ENCODE peak calls at places on chromosome 20, in nine cellular contexts. J is body of pancreas; S is naive thymus-derived CD4-positive, alpha-beta T cell; O is endodermal cell; R is CD8-positive, alpha-beta memory T cell; W is right lobe of liver; Q is testis; L is sigmoid colon; N is mammary epithelial cell. P is an unnamed sample. For H3K4me1, the result is how much of the 10 kb centered on the place peaks cover.

GRCh38 chr20:58003525-58003924 is 224.9 kb downstream of the ANKRD60 start:
- DNase-seq in R (no peak), S (no peak), L (no peak), O (no peak), J (no peak), Q (peak), N (no peak), W (no peak), P (no peak)

GRCh38 chr20:41027872-41028358 is 707 bp upstream of the TOP1 start:
- DNase-seq in N (no peak), L (no peak), J (no peak), O (no peak), R (no peak), W (no peak), S (no peak), Q (no peak), P (no peak)

GRCh38 chr20:15045246-15045645 is 707.8 kb upstream of the FLRT3 start:
- DNase-seq in J (no peak), O (no peak), N (peak), Q (peak), R (no peak), L (peak), W (no peak), S (no peak), P (no peak)

GRCh38 chr20:9202440-9203080 is 133.7 kb downstream of the PLCB4 start:
- DNase-seq in O (no peak), J (no peak), W (no peak), L (no peak), S (no peak), R (no peak), N (no peak), Q (no peak), P (no peak)

GRCh38 chr20:47464380-47465101 is 37.1 kb upstream of the NCOA3 start:
- DNase-seq in J (peak), L (peak), N (peak), W (peak), O (no peak), Q (peak), R (no peak), S (no peak), P (no peak)

GRCh38 chr20:6654490-6655247 is 112.8 kb upstream of the BMP2 start:
- DNase-seq in R (no peak), W (no peak), N (peak), L (no peak), Q (no peak), S (no peak), O (no peak), J (no peak), P (no peak)

GRCh38 chr20:19991826-19992225 is 25.3 kb upstream of the NAA20 start:
- DNase-seq in R (no peak), L (no peak), S (no peak), Q (no peak), J (no peak), N (no peak), O (no peak), W (no peak), P (no peak)

GRCh38 chr20:38760978-38761377 is 12.7 kb downstream of the ACTR5 start:
- DNase-seq in O (no peak), N (no peak), W (no peak), S (no peak), J (no peak), R (no peak), L (no peak), Q (no peak), P (no peak)

GRCh38 chr20:16692442-16692841 is 37.4 kb upstream of the SNRPB2 start:
- DNase-seq in L (no peak), O (no peak), Q (no peak), R (no peak), S (no peak), W (no peak), N (peak), J (no peak), P (no peak)

GRCh38 chr20:50343125-50343489 is 152.5 kb downstream of the CEBPB start:
- DNase-seq in O (no peak), J (no peak), W (peak), Q (no peak), R (no peak), N (no peak), S (no peak), L (peak), P (no peak)

GRCh38 chr20:25090492-25091429 is 8.8 kb upstream of the VSX1 start:
- DNase-seq in R (peak), L (no peak), N (no peak), S (peak), Q (no peak), O (no peak), J (no peak), W (no peak), P (no peak)

GRCh38 chr20:50343490-50344179 is 153.0 kb downstream of the CEBPB start:
- DNase-seq in Q (peak), L (peak), O (no peak), N (no peak), R (no peak), S (no peak), W (no peak), J (no peak), P (no peak)

GRCh38 chr20:59253325-59253724 is 47.1 kb upstream of the EDN3 start:
- DNase-seq in L (no peak), W (no peak), Q (no peak), R (peak), O (no peak), S (peak), N (no peak), J (no peak), P (no peak)

DNA sequence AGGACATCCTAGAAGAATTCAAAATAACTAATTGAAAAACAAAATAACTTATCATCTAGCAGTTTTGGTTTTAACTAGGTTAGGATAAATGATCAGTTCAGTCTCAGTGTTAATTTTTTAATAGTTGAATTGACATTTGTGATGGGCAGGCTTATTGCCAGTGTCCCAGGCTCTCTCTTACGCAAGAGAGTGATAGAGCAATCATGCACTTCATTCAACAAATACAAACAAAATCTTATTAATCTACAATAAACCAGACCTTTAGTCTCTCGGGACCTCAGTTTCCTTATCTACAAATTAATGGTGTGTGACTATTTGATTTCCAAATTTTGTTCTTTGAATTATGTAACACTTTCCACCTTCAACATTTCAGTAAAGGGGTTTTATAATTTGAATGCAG is 385.9 kb upstream of the JAG1 start:
- DNase-seq in W (no peak), S (no peak), J (no peak), O (no peak), Q (no peak), L (no peak), N (no peak), R (no peak), P (no peak)
- H3K4me1 ChIP-seq in W (under half), S (under half), J (under half), O (under half), Q (under half), L (under half), N (under half), R (under half), P (under half)

DNA sequence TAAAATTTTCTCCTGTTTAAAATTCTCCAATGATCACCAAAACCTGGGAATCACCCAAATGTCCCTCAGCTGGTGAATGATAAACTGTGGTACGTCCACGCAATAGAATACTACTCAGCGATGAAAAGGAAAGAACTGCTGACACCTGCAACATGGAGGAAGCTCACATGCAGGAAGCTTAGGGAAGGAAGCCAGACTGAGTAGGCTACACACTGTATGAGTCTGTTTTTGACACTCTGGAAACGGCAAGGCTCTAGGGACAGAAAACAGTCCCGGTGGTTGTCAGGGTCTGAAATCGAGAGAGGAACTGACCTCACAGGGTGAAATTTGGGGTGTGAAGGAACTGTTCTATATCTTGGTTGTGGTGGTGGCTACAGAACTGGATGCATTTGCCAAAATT is 25.2 kb upstream of the TLDC2 start:
- DNase-seq in W (no peak), R (no peak), N (no peak), Q (no peak), O (no peak), J (no peak), S (no peak), L (no peak), P (no peak)
- H3K4me1 ChIP-seq in W (under half), R (under half), N (under half), Q (half or more), O (under half), J (under half), S (under half), L (half or more), P (half or more)

GRCh38 chr20:61722146-61722678 is 343.5 kb downstream of the TAF4 start:
- DNase-seq in L (no peak), W (no peak), Q (no peak), N (no peak), O (no peak), J (no peak), R (no peak), S (no peak), P (no peak)

GRCh38 chr20:61724376-61724775 is 341.3 kb downstream of the TAF4 start:
- DNase-seq in O (peak), J (no peak), N (no peak), S (no peak), Q (no peak), W (no peak), R (no peak), L (no peak), P (no peak)

GRCh38 chr20:61725966-61726365 is 339.7 kb downstream of the TAF4 start:
- DNase-seq in N (no peak), S (no peak), O (no peak), L (no peak), Q (no peak), W (no peak), J (no peak), R (no peak), P (no peak)

GRCh38 chr20:61725145-61725544 is 340.5 kb downstream of the TAF4 start:
- DNase-seq in L (no peak), Q (no peak), N (no peak), R (no peak), W (no peak), J (no peak), O (no peak), S (no peak), P (no peak)

GRCh38 chr20:61723538-61724257 is 342.0 kb downstream of the TAF4 start:
- DNase-seq in L (no peak), J (no peak), W (no peak), S (no peak), N (no peak), R (no peak), O (no peak), Q (no peak), P (no peak)
- H3K4me1 ChIP-seq in L (under half), J (under half), W (under half), S (under half), N (under half), R (under half), O (under half), Q (under half), P (under half)

GRCh38 chr20:51533291-51534172 is 9.0 kb downstream of the NFATC2 start:
- DNase-seq in Q (no peak), S (no peak), L (no peak), N (peak), W (no peak), O (no peak), R (no peak), J (no peak), P (no peak)

GRCh38 chr20:51534764-51535386 is 7.6 kb downstream of the NFATC2 start:
- DNase-seq in N (no peak), W (no peak), Q (no peak), L (no peak), R (no peak), J (no peak), S (no peak), O (no peak), P (no peak)

GRCh38 chr20:51531712-51532456 is 10.6 kb downstream of the NFATC2 start:
- DNase-seq in W (no peak), L (no peak), J (no peak), Q (no peak), N (no peak), O (no peak), S (no peak), R (no peak), P (no peak)

GRCh38 chr20:51531141-51531710 is 11.3 kb downstream of the NFATC2 start:
- DNase-seq in N (peak), R (no peak), O (no peak), W (no peak), S (no peak), J (no peak), L (no peak), Q (no peak), P (no peak)

DNA sequence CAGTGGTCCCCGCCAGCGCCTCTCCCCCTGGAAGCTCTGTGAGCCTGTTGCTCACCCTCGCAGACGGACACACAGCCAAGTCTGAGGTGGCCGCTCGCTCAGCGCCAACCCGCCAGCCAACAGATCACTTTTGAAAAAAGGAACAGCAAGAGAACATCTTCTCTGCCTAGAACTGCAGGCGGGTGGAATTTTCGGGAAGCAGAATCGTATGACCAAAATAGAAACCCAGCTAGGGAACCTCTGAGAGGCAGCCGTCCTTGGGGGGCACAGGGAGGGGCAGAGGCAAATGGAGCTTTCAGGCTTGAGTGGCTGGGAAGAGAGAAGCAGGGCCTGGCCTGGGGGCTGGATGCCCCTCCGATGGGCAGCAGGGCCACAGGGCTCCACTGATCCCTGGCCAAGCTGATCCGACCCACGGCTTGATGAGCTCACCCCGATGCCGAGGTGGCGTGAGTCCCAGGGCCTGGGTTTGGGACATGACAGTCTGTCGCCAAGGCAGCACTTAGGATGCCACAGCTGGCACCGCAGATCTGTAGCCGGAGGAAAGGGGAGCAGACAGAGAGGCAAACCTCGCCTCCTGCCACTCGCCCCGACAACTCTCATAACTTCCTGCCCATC is 9.8 kb downstream of the NFATC2 start:
- DNase-seq in L (peak), R (no peak), S (no peak), Q (peak), N (no peak), W (no peak), J (no peak), O (no peak), P (no peak)
- H3K4me1 ChIP-seq in L (under half), R (half or more), S (half or more), Q (under half), N (under half), W (under half), J (under half), O (under half), P (under half)

GRCh38 chr20:64159711-64160110 is 4.5 kb upstream of the MYT1 start:
- DNase-seq in N (no peak), R (no peak), O (no peak), W (no peak), Q (no peak), J (no peak), S (no peak), L (no peak), P (no peak)
- H3K4me1 ChIP-seq in N (under half), R (under half), O (under half), W (under half), Q (under half), J (under half), S (under half), L (under half), P (under half)

GRCh38 chr20:46401478-46401860 is 4.9 kb downstream of the ELMO2 start:
- DNase-seq in W (no peak), L (no peak), R (no peak), Q (no peak), J (no peak), N (no peak), O (no peak), S (no peak), P (no peak)
- H3K4me1 ChIP-seq in W (under half), L (half or more), R (half or more), Q (half or more), J (half or more), N (under half), O (under half), S (half or more), P (half or more)

DNA sequence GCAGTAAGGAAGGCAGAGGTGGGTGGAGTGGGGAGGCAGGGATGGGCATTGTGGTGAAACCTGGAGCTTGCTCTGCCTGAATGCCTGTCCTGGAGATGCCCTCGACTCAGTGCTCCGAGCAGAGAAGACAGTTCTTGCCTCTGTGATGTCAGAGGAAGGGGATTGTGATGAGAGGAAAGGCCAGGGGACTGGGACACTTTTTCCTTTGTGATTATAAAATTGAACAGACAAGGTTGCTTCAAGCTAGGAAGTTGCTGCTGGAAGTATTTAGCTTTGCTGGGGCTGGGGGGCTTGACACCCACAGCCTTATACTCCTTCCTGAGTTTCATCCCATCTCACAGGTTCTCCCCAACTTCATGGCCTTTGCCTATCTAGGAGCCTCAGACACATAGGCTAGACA is at the start of gene SIRPD:
- DNase-seq in L (no peak), J (no peak), Q (no peak), N (no peak), S (no peak), R (no peak), O (no peak), W (no peak), P (no peak)
- H3K4me1 ChIP-seq in L (under half), J (under half), Q (under half), N (under half), S (under half), R (under half), O (under half), W (under half), P (under half)

DNA sequence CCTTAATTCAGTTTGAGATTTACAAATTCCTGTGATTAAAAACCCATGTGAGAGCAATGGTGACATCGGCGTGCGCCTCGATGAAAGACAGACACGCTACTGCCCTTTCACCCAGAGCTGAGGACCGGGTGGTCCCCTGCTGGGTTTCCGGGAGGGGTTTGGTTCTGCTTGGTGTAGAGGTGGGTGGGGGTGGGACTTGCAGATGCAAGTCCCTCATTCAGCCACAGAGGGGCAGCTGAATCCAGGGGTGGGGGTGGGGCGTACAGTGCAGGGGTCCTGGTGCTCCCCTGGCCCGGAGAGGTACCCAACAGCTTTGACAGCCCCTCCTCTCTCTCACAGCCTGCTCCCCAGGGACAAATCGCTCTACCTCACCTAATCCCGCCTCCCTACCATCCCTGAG is 118.7 kb downstream of the JPH2 start:
- DNase-seq in R (no peak), S (no peak), J (no peak), W (peak), Q (no peak), L (no peak), O (peak), N (no peak), P (peak)
- H3K4me1 ChIP-seq in R (half or more), S (half or more), J (under half), W (under half), Q (under half), L (under half), O (under half), N (under half), P (under half)